ENCODE peak calls at places on chromosomes 13 and 19, in four cellular contexts. One of them, this sample, is unnamed.
A peak's percentile ranks its signal among the peaks of the same experiment; 100 is the strongest.

GRCh38 chr13:89066868-89067466 is 1395.8 kb downstream of the SLITRK5 start:
- DNase-seq in tibial nerve: peak; percentile 48
- DNase-seq in body of pancreas: peak; percentile 15
- DNase-seq in CD8-positive, alpha-beta T cell: no peak
- DNase-seq in this sample: no peak

GRCh38 chr19:47390533-47391488 is 28.5 kb downstream of the MEIS3 start:
- DNase-seq in tibial nerve: no peak
- DNase-seq in CD8-positive, alpha-beta T cell: no peak
- DNase-seq in body of pancreas: no peak
- DNase-seq in this sample: no peak

GRCh38 chr13:75776550-75776949 is 140.4 kb downstream of the LMO7 start:
- DNase-seq in tibial nerve: no peak
- DNase-seq in body of pancreas: no peak
- DNase-seq in CD8-positive, alpha-beta T cell: no peak
- DNase-seq in this sample: no peak

GRCh38 chr13:85586422-85586831 is 212.8 kb downstream of the SLITRK6 start:
- DNase-seq in body of pancreas: no peak
- DNase-seq in tibial nerve: no peak
- DNase-seq in CD8-positive, alpha-beta T cell: no peak
- DNase-seq in this sample: no peak

GRCh38 chr13:67099494-67099893 is 130.6 kb downstream of the PCDH9 start:
- DNase-seq in tibial nerve: no peak
- DNase-seq in CD8-positive, alpha-beta T cell: no peak
- DNase-seq in body of pancreas: no peak
- DNase-seq in this sample: no peak

GRCh38 chr19:1933245-1933644 is 7.7 kb upstream of the CSNK1G2 start:
- DNase-seq in tibial nerve: no peak
- DNase-seq in body of pancreas: no peak
- DNase-seq in CD8-positive, alpha-beta T cell: no peak
- DNase-seq in this sample: no peak

GRCh38 chr13:19888799-19889198 is 25.4 kb upstream of the ZMYM5 start:
- DNase-seq in body of pancreas: no peak
- DNase-seq in CD8-positive, alpha-beta T cell: no peak
- DNase-seq in tibial nerve: no peak
- DNase-seq in this sample: no peak

GRCh38 chr19:33320636-33321035 is 18.3 kb upstream of the CEBPA start:
- DNase-seq in tibial nerve: no peak
- DNase-seq in body of pancreas: no peak
- DNase-seq in CD8-positive, alpha-beta T cell: no peak
- DNase-seq in this sample: no peak

GRCh38 chr13:91304740-91305139 is 42.7 kb upstream of the MIR17HG start:
- DNase-seq in body of pancreas: no peak
- DNase-seq in tibial nerve: no peak
- DNase-seq in CD8-positive, alpha-beta T cell: no peak
- DNase-seq in this sample: no peak

GRCh38 chr13:80037505-80037888 is 303.4 kb downstream of the SPRY2 start:
- DNase-seq in tibial nerve: no peak
- DNase-seq in CD8-positive, alpha-beta T cell: no peak
- DNase-seq in body of pancreas: no peak
- DNase-seq in this sample: no peak

GRCh38 chr19:49506575-49507105 is 5.8 kb upstream of the FCGRT start:
- DNase-seq in CD8-positive, alpha-beta T cell: peak; percentile 79
- DNase-seq in body of pancreas: peak; percentile 78
- DNase-seq in tibial nerve: peak; percentile 59
- DNase-seq in this sample: no peak

GRCh38 chr19:9968820-9969687 is 32.7 kb upstream of the OLFM2 start:
- DNase-seq in tibial nerve: no peak
- DNase-seq in body of pancreas: no peak
- DNase-seq in CD8-positive, alpha-beta T cell: no peak
- DNase-seq in this sample: no peak

GRCh38 chr13:28685892-28686291 is 27.0 kb downstream of the POMP start:
- DNase-seq in CD8-positive, alpha-beta T cell: no peak
- DNase-seq in tibial nerve: no peak
- DNase-seq in body of pancreas: no peak
- DNase-seq in this sample: no peak

GRCh38 chr13:48731957-48732569 is 78.3 kb downstream of the CYSLTR2 start:
- DNase-seq in tibial nerve: peak; percentile 29
- DNase-seq in body of pancreas: peak; percentile 69
- DNase-seq in CD8-positive, alpha-beta T cell: peak; percentile 61
- DNase-seq in this sample: no peak

GRCh38 chr19:55651236-55651635 is 3.2 kb downstream of the CCDC106 start:
- DNase-seq in CD8-positive, alpha-beta T cell: no peak
- DNase-seq in body of pancreas: no peak
- DNase-seq in tibial nerve: no peak
- DNase-seq in this sample: no peak

GRCh38 chr13:71882120-71882519 is 15.1 kb upstream of the DACH1 start:
- DNase-seq in tibial nerve: no peak
- DNase-seq in body of pancreas: no peak
- DNase-seq in CD8-positive, alpha-beta T cell: no peak
- DNase-seq in this sample: no peak

GRCh38 chr19:30492581-30492980 is 120.4 kb downstream of the ZNF536 start:
- DNase-seq in CD8-positive, alpha-beta T cell: no peak
- DNase-seq in tibial nerve: no peak
- DNase-seq in body of pancreas: no peak
- DNase-seq in this sample: no peak

GRCh38 chr13:46546084-46546786 is 6.7 kb upstream of the LRCH1 start:
- DNase-seq in body of pancreas: no peak
- DNase-seq in tibial nerve: no peak
- DNase-seq in CD8-positive, alpha-beta T cell: no peak
- DNase-seq in this sample: no peak

GRCh38 chr13:32468502-32469147 is 40.7 kb upstream of the N4BP2L1 start:
- DNase-seq in tibial nerve: no peak
- DNase-seq in body of pancreas: no peak
- DNase-seq in CD8-positive, alpha-beta T cell: no peak
- DNase-seq in this sample: no peak

GRCh38 chr13:33799950-33800592 is 17.9 kb upstream of the RFC3 start:
- DNase-seq in CD8-positive, alpha-beta T cell: no peak
- DNase-seq in body of pancreas: no peak
- DNase-seq in tibial nerve: no peak
- DNase-seq in this sample: no peak

GRCh38 chr19:10864538-10864899 is 6.8 kb upstream of the CARM1 start:
- DNase-seq in tibial nerve: peak; percentile 93
- DNase-seq in body of pancreas: peak; percentile 91
- DNase-seq in CD8-positive, alpha-beta T cell: peak; percentile 82
- DNase-seq in this sample: peak; percentile 80

GRCh38 chr13:112510002-112510780 is 77.8 kb downstream of the TUBGCP3 start:
- DNase-seq in body of pancreas: peak; percentile 46
- DNase-seq in tibial nerve: no peak
- DNase-seq in CD8-positive, alpha-beta T cell: no peak
- DNase-seq in this sample: no peak

GRCh38 chr13:50198508-50198907 is 183.3 kb downstream of the KCNRG start:
- DNase-seq in tibial nerve: peak; percentile 19
- DNase-seq in body of pancreas: no peak
- DNase-seq in CD8-positive, alpha-beta T cell: no peak
- DNase-seq in this sample: no peak

GRCh38 chr13:90768116-90768515 is 579.4 kb upstream of the MIR17HG start:
- DNase-seq in CD8-positive, alpha-beta T cell: no peak
- DNase-seq in tibial nerve: no peak
- DNase-seq in body of pancreas: no peak
- DNase-seq in this sample: no peak

GRCh38 chr19:54473071-54473941 is at the start of gene CDC42EP5:
- DNase-seq in body of pancreas: peak; percentile 60
- DNase-seq in CD8-positive, alpha-beta T cell: no peak
- DNase-seq in tibial nerve: peak; percentile 73
- DNase-seq in this sample: no peak

GRCh38 chr19:50723069-50723468 is at the start of gene CLEC11A:
- DNase-seq in CD8-positive, alpha-beta T cell: no peak
- DNase-seq in body of pancreas: peak; percentile 26
- DNase-seq in tibial nerve: peak; percentile 49
- DNase-seq in this sample: no peak

GRCh38 chr13:92158335-92158734 is 759.9 kb downstream of the GPC5 start:
- DNase-seq in CD8-positive, alpha-beta T cell: no peak
- DNase-seq in tibial nerve: no peak
- DNase-seq in body of pancreas: no peak
- DNase-seq in this sample: no peak

GRCh38 chr19:18772620-18773587 is 18.2 kb downstream of the COMP start:
- DNase-seq in tibial nerve: no peak
- DNase-seq in body of pancreas: peak; percentile 65
- DNase-seq in CD8-positive, alpha-beta T cell: no peak
- DNase-seq in this sample: no peak

GRCh38 chr19:46000497-46001246 is 5.4 kb downstream of the CCDC61 start:
- DNase-seq in body of pancreas: peak; percentile 71
- DNase-seq in tibial nerve: no peak
- DNase-seq in CD8-positive, alpha-beta T cell: peak; percentile 70
- DNase-seq in this sample: no peak

GRCh38 chr19:35268546-35269424 is at the start of gene USF2:
- DNase-seq in tibial nerve: peak; percentile 53
- DNase-seq in CD8-positive, alpha-beta T cell: peak; percentile 62
- DNase-seq in body of pancreas: peak; percentile 84
- DNase-seq in this sample: no peak

GRCh38 chr13:112716461-112716820 is 26.6 kb downstream of the ATP11A start:
- DNase-seq in body of pancreas: no peak
- DNase-seq in CD8-positive, alpha-beta T cell: no peak
- DNase-seq in tibial nerve: no peak
- DNase-seq in this sample: no peak

GRCh38 chr19:7494416-7495098 is 5.7 kb upstream of the PEX11G start:
- DNase-seq in body of pancreas: peak; percentile 73
- DNase-seq in tibial nerve: peak; percentile 53
- DNase-seq in CD8-positive, alpha-beta T cell: no peak
- DNase-seq in this sample: no peak

DNA sequence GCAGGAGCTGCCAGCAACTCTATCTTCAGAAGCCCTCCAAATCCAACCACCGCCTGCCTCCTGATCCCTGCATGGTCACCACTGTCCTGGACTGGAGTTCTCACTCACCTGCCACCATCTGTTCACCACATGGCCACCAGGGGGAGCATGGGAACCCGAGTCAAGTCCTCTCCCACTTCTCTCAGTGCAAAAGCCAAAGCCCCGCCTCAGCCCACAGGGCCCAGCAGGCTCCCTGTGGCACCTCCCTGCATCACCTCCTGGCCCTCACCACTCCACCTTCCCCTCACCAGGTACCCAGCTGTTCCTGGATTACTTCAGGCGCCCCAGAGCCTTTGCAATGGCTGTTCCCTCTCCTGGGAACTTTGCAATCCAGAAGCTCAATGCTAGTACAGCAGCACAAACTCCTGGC is 5.3 kb downstream of the DHPS start:
- DNase-seq in tibial nerve: peak; percentile 88
- DNase-seq in body of pancreas: peak; percentile 88
- DNase-seq in CD8-positive, alpha-beta T cell: peak; percentile 87
- DNase-seq in this sample: peak; percentile 92
- TF ChIP-seq CTCF in tibial nerve: peak; percentile 81
- TF ChIP-seq CTCF in body of pancreas: peak; percentile 72
- TF ChIP-seq CTCF in CD8-positive, alpha-beta T cell: peak; percentile 73
- TF ChIP-seq CTCF in this sample: no peak

DNA sequence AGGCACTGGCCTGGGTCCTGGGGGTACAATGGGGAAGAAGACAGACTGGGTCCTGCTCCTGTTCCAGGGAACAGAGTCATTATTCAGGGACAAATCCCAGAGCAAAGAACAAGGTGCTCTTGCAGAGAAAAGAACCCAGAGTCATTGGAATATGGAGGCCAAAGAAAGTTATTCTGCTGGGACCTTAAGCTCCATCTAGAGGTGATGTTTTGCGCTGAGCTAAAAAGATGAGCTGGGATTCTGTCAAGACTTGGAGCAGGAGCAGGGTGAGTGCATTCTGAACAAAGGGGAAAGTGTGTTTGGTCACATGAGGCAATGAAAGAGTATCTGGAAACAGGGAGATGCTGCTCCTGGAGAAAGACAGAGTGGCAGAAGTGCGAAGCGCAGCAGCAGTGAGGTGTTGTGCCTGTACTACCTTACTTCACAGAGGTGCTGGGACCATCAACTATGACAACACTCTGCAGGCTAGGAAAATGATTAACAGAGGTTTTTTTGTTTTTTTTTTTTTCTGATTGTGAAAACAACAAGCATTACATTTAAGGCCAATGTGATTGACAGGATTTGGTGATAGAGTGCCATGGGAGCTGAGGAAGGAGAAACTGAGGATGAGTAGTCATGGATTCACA is 95.3 kb upstream of the TNFSF11 start:
- DNase-seq in tibial nerve: no peak
- DNase-seq in CD8-positive, alpha-beta T cell: no peak
- DNase-seq in body of pancreas: no peak
- DNase-seq in this sample: no peak
- TF ChIP-seq CTCF in tibial nerve: no peak
- TF ChIP-seq CTCF in CD8-positive, alpha-beta T cell: peak; percentile 15
- TF ChIP-seq CTCF in body of pancreas: no peak
- TF ChIP-seq CTCF in this sample: no peak

DNA sequence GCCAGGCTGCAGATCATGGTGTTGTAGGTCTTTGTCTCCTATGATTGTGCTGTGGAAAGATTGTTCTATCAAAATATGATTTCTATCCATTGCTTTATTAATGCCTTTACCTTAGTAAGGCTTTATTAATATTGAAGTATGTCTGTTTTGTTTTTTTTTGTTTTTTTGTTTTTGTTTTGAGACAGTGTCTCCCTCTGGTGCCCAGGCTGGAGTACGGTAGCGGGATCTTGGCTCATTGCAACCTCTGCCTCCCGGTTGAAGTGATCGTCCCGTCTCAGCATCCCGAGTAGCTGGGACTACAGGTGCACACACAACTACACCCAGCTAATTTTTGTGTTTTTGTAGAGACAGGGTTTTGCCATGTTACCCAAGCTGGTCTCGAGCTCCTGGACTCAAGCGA is 7.7 kb downstream of the IRGC start:
- DNase-seq in tibial nerve: no peak
- DNase-seq in body of pancreas: no peak
- DNase-seq in CD8-positive, alpha-beta T cell: no peak
- DNase-seq in this sample: no peak
- TF ChIP-seq CTCF in tibial nerve: no peak
- TF ChIP-seq CTCF in body of pancreas: no peak
- TF ChIP-seq CTCF in CD8-positive, alpha-beta T cell: no peak
- TF ChIP-seq CTCF in this sample: no peak

DNA sequence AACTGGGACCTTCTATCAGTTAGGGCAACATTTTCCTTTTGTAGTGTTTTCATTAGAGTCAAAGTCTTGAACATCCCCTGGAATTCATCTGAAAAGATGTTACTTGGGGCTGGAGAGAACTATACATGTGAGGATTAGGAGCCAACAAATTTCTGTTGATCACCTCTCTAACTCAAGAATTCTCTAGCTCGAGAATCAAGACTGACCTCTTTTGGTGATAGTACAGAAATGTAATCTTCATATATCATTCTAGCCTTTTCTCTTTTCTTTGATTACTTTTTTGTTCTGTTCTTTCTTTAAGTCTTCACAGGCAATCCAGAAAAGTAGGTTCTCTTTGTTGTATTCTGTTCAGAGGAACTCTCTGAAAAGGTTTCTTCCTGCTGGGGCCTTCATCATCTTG is 26.4 kb downstream of the ELF1 start:
- DNase-seq in body of pancreas: no peak
- DNase-seq in tibial nerve: no peak
- DNase-seq in CD8-positive, alpha-beta T cell: no peak
- DNase-seq in this sample: no peak
- TF ChIP-seq CTCF in body of pancreas: no peak
- TF ChIP-seq CTCF in tibial nerve: no peak
- TF ChIP-seq CTCF in CD8-positive, alpha-beta T cell: peak; percentile 47
- TF ChIP-seq CTCF in this sample: no peak

GRCh38 chr13:38641164-38641948 is 45.5 kb upstream of the FREM2 start:
- DNase-seq in CD8-positive, alpha-beta T cell: no peak
- DNase-seq in body of pancreas: no peak
- DNase-seq in tibial nerve: no peak
- DNase-seq in this sample: no peak
- TF ChIP-seq CTCF in CD8-positive, alpha-beta T cell: no peak
- TF ChIP-seq CTCF in body of pancreas: peak; percentile 36
- TF ChIP-seq CTCF in tibial nerve: no peak
- TF ChIP-seq CTCF in this sample: no peak

This sample was measured in omental fat pad.